ENCODE peak calls at places on chromosomes 1 and 21, in five cellular contexts. Z, G, L, V and U are unnamed samples.

GRCh38 chr1:36707221-36707620 is 224.5 kb upstream of the CSF3R start:
- DNase-seq in Z (no peak), G (no peak), L (no peak), V (no peak), U (no peak)

GRCh38 chr21:15755125-15755524 is 25.3 kb downstream of the USP25 start:
- DNase-seq in Z (no peak), G (no peak), L (no peak), V (no peak), U (no peak)

GRCh38 chr1:94314222-94314858 is 77.0 kb upstream of the ARHGAP29 start:
- DNase-seq in Z (no peak), G (no peak), L (no peak), V (no peak), U (no peak)

GRCh38 chr1:201938440-201939005 is 7.8 kb downstream of the LMOD1 start:
- DNase-seq in Z (no peak), G (no peak), L (no peak), V (no peak), U (no peak)

GRCh38 chr1:233105225-233105624 is 154.8 kb downstream of the NTPCR start:
- DNase-seq in Z (no peak), G (no peak), L (no peak), V (no peak), U (no peak)

GRCh38 chr1:63411081-63411480 is 43.7 kb downstream of the ALG6 start:
- DNase-seq in Z (no peak), G (no peak), L (no peak), V (no peak), U (no peak)

GRCh38 chr1:116496380-116496779 is 74.4 kb downstream of the CD58 start:
- DNase-seq in Z (no peak), G (peak), L (no peak), V (peak), U (no peak)

GRCh38 chr1:46333300-46334029 is 7.1 kb upstream of the NSUN4 start:
- DNase-seq in Z (no peak), G (no peak), L (no peak), V (no peak), U (peak)

GRCh38 chr1:25700626-25701025 is 84.0 kb downstream of the MAN1C1 start:
- DNase-seq in Z (peak), G (no peak), L (no peak), V (no peak), U (no peak)

GRCh38 chr21:39694750-39695149 is 50.2 kb upstream of the IGSF5 start:
- DNase-seq in Z (no peak), G (no peak), L (no peak), V (no peak), U (no peak)

GRCh38 chr21:39687069-39687468 is 57.9 kb upstream of the IGSF5 start:
- DNase-seq in Z (no peak), G (no peak), L (no peak), V (no peak), U (no peak)

GRCh38 chr21:39688010-39688409 is 57.0 kb upstream of the IGSF5 start:
- DNase-seq in Z (no peak), G (no peak), L (no peak), V (no peak), U (no peak)

GRCh38 chr21:39686636-39687035 is 58.3 kb upstream of the IGSF5 start:
- DNase-seq in Z (no peak), G (no peak), L (no peak), V (no peak), U (no peak)

DNA sequence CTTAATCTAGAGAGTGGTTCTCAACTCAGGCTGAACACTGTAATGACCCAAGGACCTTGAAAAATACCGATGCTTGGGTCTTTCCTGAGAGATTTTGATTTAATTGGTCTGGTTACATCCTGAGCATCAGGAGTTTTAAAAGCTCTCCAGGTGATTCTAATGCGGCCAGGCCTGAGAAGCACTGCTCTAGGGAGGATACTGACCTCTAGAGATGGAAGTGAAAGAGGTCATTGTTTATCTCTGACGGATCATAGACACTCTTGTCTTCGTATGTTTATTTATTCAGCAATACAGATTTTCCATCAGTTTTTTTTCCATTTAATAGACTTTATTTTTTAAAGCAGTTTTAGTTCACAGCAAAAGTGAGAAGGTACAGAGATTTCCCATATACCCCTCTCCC is 54.5 kb upstream of the IGSF5 start:
- DNase-seq in Z (no peak), G (no peak), L (no peak), V (no peak), U (no peak)
- TF ChIP-seq CTCF in Z (no peak), G (no peak), L (no peak), V (no peak), U (no peak)

DNA sequence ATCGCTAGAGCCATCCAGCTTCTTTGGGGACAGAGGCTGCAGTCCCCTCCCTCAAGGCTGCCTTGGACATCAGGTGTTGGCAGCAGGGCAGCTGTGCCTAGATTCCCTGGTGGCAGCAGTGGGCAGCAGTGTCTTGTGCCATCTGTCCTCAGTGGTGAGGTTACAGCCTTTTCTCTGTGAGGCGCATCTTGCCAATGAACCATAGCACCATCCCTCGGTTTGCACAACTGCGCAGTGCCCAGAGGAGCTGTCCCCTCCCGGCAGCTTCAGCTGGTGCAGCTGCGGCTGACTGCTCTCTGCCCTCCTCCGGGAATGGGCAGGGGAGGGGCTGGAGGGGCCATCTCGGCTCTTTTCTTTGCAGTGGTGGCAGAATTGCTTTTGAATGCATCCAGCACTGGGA is 59.0 kb upstream of the C8B start:
- DNase-seq in Z (peak), G (no peak), L (no peak), V (no peak), U (no peak)
- TF ChIP-seq CTCF in Z (no peak), G (no peak), L (no peak), V (no peak), U (no peak)

GRCh38 chr1:154973344-154974085 is 966 bp upstream of the CKS1B start:
- DNase-seq in Z (peak), G (peak), L (peak), V (peak), U (peak)
- TF ChIP-seq CTCF in Z (no peak), G (peak), L (no peak), V (no peak), U (peak)

GRCh38 chr1:111205724-111206070 is 5.3 kb upstream of the DENND2D start:
- DNase-seq in Z (no peak), G (no peak), L (no peak), V (no peak), U (no peak)

GRCh38 chr1:111203681-111204210 is 3.3 kb upstream of the DENND2D start:
- DNase-seq in Z (no peak), G (peak), L (peak), V (peak), U (no peak)

GRCh38 chr1:111204923-111205723 is 4.7 kb upstream of the DENND2D start:
- DNase-seq in Z (no peak), G (no peak), L (no peak), V (no peak), U (no peak)

GRCh38 chr1:111202707-111203623 is 2.5 kb upstream of the DENND2D start:
- DNase-seq in Z (no peak), G (no peak), L (no peak), V (no peak), U (no peak)

GRCh38 chr1:111204211-111204883 is 3.9 kb upstream of the DENND2D start:
- DNase-seq in Z (no peak), G (peak), L (peak), V (no peak), U (no peak)
- TF ChIP-seq CTCF in Z (no peak), G (no peak), L (no peak), V (no peak), U (no peak)

GRCh38 chr1:215059947-215060346 is 22.6 kb upstream of the KCNK2 start:
- DNase-seq in Z (no peak), G (no peak), L (no peak), V (no peak), U (no peak)

GRCh38 chr1:215054266-215054665 is 28.3 kb upstream of the KCNK2 start:
- DNase-seq in Z (no peak), G (no peak), L (no peak), V (no peak), U (no peak)

GRCh38 chr1:215055281-215055935 is 27.1 kb upstream of the KCNK2 start:
- DNase-seq in Z (no peak), G (no peak), L (no peak), V (no peak), U (no peak)

GRCh38 chr1:215052656-215053055 is 29.9 kb upstream of the KCNK2 start:
- DNase-seq in Z (no peak), G (no peak), L (no peak), V (no peak), U (no peak)

DNA sequence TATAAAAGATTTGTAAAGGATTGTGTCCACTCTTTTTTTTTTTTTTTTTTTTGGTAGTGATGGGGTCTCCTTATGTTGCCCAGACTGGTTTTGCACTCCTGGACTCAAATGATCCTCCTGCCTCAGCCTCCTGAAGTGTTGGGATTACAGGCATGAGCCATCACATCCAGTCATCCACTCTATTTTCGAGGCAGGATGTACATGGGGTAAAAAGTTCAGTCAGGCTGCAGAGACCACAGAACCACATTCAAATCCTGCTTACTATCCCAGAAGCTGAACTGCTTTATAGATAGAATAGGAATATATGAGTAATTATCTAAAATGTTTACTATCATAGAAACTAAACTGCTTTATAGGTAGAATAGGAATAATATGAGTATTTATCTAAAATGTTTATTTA is 26.0 kb upstream of the KCNK2 start:
- DNase-seq in Z (no peak), G (no peak), L (no peak), V (no peak), U (no peak)
- TF ChIP-seq CTCF in Z (no peak), G (no peak), L (no peak), V (no peak), U (no peak)

GRCh38 chr1:82517586-82517985 is 716.9 kb downstream of the ADGRL2 start:
- DNase-seq in Z (peak), G (peak), L (no peak), V (no peak), U (no peak)
- TF ChIP-seq CTCF in Z (no peak), G (peak), L (no peak), V (no peak), U (no peak)

DNA sequence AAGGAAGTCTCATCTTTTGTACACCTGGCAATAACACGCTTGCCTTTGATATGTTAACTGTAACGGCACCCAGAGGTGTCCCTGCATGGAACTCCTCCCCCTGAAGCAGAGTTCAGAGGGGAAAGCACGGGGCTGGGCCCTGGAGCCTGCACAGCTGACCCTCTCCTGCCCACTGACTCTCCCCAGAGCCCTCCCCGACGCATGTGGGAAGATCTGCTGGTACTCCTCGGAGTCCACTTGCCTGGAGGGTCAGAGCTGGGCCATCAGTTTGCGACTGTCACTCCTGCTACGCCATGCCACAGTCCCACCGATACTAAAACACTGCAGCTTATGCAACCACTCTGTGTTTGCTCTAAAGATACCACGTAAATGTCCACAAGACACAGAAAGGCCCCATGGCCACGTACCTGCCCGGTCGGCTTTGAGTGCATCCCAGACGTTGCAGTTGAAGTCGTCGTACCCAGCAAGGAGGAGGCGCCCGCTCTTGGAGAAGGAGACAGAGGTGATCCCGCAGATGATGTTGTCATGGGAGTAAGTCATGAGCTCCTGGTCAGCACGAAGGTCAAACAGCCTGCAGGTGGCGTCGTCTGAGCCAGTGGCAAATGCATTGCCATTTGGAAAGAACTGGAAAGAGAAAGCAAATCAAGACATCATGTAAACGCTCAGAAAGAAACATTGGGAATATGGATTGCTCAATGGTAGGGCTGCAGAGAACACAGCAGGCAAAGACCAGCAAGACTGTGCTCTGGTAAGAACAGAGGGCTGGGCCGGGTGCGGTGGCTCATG is 10.6 kb upstream of the NADK start:
- DNase-seq in Z (no peak), G (no peak), L (no peak), V (no peak), U (no peak)
- TF ChIP-seq CTCF in Z (peak), G (peak), L (no peak), V (peak), U (peak)

GRCh38 chr1:17822741-17823426 is 67.8 kb downstream of the ACTL8 start:
- DNase-seq in Z (no peak), G (no peak), L (no peak), V (no peak), U (no peak)
- TF ChIP-seq CTCF in Z (no peak), G (no peak), L (no peak), V (no peak), U (no peak)

GRCh38 chr21:20875741-20876140 is 122.5 kb upstream of the NCAM2 start:
- DNase-seq in Z (no peak), G (no peak), L (no peak), V (no peak), U (no peak)
- TF ChIP-seq CTCF in Z (no peak), G (no peak), L (no peak), V (no peak), U (no peak)

DNA sequence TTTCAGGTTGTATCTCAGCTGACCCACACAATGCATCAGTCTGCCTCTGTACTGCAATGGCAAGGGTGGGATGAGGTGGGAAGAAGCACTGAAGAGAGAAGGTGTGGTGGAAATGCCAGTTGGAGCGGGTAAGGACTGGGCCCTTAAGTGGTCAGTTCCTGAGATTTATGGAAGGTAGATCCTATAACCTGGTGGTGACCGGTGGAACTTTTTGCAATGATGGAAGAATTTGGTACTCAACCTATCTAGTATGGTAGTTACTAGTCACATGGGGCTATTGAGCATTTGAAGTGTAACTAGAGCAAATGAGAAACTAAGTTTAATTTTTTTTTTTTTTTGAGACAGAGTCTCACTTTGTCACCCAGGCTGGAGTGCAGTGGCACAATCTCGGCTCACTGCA is 8.2 kb upstream of the HPCAL4 start:
- DNase-seq in Z (no peak), G (no peak), L (no peak), V (no peak), U (no peak)
- TF ChIP-seq CTCF in Z (no peak), G (no peak), L (no peak), V (no peak), U (no peak)